ENCODE peak calls at places on chromosomes 13 and 19, in seven cellular contexts. One of them, this sample, is unnamed.

GRCh38 chr13:44365008-44365407 is 8.6 kb upstream of the SERP2 start:
- DNase-seq in HTR-8/SVneo: no peak
- DNase-seq in GM13977: no peak
- DNase-seq in mucosa of descending colon: no peak
- DNase-seq in anterior cingulate cortex: no peak
- DNase-seq in occipital lobe: no peak
- DNase-seq in C1 segment of cervical spinal cord: no peak
- DNase-seq in this sample: no peak

GRCh38 chr13:46687810-46688209 is 109.2 kb downstream of the ESD start:
- DNase-seq in GM13977: no peak
- DNase-seq in anterior cingulate cortex: no peak
- DNase-seq in HTR-8/SVneo: no peak
- DNase-seq in occipital lobe: no peak
- DNase-seq in mucosa of descending colon: no peak
- DNase-seq in C1 segment of cervical spinal cord: no peak
- DNase-seq in this sample: no peak

GRCh38 chr13:75647126-75647784 is 11.1 kb downstream of the LMO7 start:
- DNase-seq in C1 segment of cervical spinal cord: no peak
- DNase-seq in occipital lobe: no peak
- DNase-seq in anterior cingulate cortex: no peak
- DNase-seq in GM13977: peak
- DNase-seq in HTR-8/SVneo: no peak
- DNase-seq in mucosa of descending colon: no peak
- DNase-seq in this sample: no peak

GRCh38 chr19:29525901-29526729 is at the start of gene VSTM2B:
- DNase-seq in mucosa of descending colon: no peak
- DNase-seq in GM13977: no peak
- DNase-seq in C1 segment of cervical spinal cord: no peak
- DNase-seq in occipital lobe: no peak
- DNase-seq in anterior cingulate cortex: no peak
- DNase-seq in HTR-8/SVneo: no peak
- DNase-seq in this sample: no peak

GRCh38 chr13:39419866-39420265 is 183.1 kb downstream of the LHFPL6 start:
- DNase-seq in C1 segment of cervical spinal cord: no peak
- DNase-seq in mucosa of descending colon: no peak
- DNase-seq in GM13977: no peak
- DNase-seq in occipital lobe: no peak
- DNase-seq in HTR-8/SVneo: no peak
- DNase-seq in anterior cingulate cortex: no peak
- DNase-seq in this sample: no peak

GRCh38 chr19:51179297-51179696 is 37.2 kb downstream of the SIGLEC7 start:
- DNase-seq in HTR-8/SVneo: no peak
- DNase-seq in anterior cingulate cortex: no peak
- DNase-seq in GM13977: no peak
- DNase-seq in C1 segment of cervical spinal cord: no peak
- DNase-seq in occipital lobe: no peak
- DNase-seq in mucosa of descending colon: no peak
- DNase-seq in this sample: no peak

GRCh38 chr13:76884571-76885202 is 1.5 kb downstream of the KCTD12 start:
- DNase-seq in HTR-8/SVneo: peak
- DNase-seq in C1 segment of cervical spinal cord: no peak
- DNase-seq in occipital lobe: no peak
- DNase-seq in mucosa of descending colon: no peak
- DNase-seq in anterior cingulate cortex: no peak
- DNase-seq in GM13977: no peak
- DNase-seq in this sample: no peak

GRCh38 chr13:62296812-62297211 is 881.2 kb upstream of the PCDH20 start:
- DNase-seq in C1 segment of cervical spinal cord: no peak
- DNase-seq in HTR-8/SVneo: no peak
- DNase-seq in occipital lobe: no peak
- DNase-seq in GM13977: no peak
- DNase-seq in mucosa of descending colon: no peak
- DNase-seq in anterior cingulate cortex: no peak
- DNase-seq in this sample: no peak

GRCh38 chr13:49791753-49792549 is 531 bp downstream of the KPNA3 start:
- DNase-seq in GM13977: peak
- DNase-seq in C1 segment of cervical spinal cord: peak
- DNase-seq in mucosa of descending colon: peak
- DNase-seq in anterior cingulate cortex: peak
- DNase-seq in HTR-8/SVneo: peak
- DNase-seq in occipital lobe: peak
- DNase-seq in this sample: peak